ENCODE peak calls at places on chromosomes 13 and 19, in nine cellular contexts. M is heart left ventricle, R is body of pancreas, G is aorta, C is endothelial cell of umbilical vein, X is IMR-90, V is breast epithelium, D is pancreas, I is Peyer's patch. B is an unnamed sample.

GRCh38 chr13:31887311-31887710 is 144.3 kb upstream of the FRY start:
- DNase-seq in M (no peak), R (no peak), G (no peak), C (no peak), X (peak; percentile 55), V (no peak), D (no peak), I (no peak), B (no peak)

GRCh38 chr19:56383826-56384605 is 9.3 kb downstream of the ZNF582 start:
- DNase-seq in M (no peak), R (no peak), G (no peak), C (no peak), X (peak; percentile 22), V (no peak), D (no peak), I (no peak), B (no peak)

GRCh38 chr13:41610426-41610825 is 153.1 kb downstream of the RGCC start:
- DNase-seq in M (no peak), R (no peak), G (no peak), C (peak; percentile 39), X (peak; percentile 97), V (no peak), D (no peak), I (no peak), B (no peak)

GRCh38 chr13:59112375-59112774 is 1051.4 kb downstream of the DIAPH3 start:
- DNase-seq in M (no peak), R (no peak), G (no peak), C (peak; percentile 71), X (peak; percentile 99), V (no peak), D (no peak), I (no peak), B (peak; percentile 67)

GRCh38 chr13:46321494-46322225 is 65.4 kb downstream of the RUBCNL start:
- DNase-seq in M (no peak), R (peak; percentile 71), G (peak; percentile 66), C (peak; percentile 63), X (peak; percentile 44), V (no peak), D (peak; percentile 32), I (no peak), B (peak; percentile 70)

GRCh38 chr19:45785097-45785496 is 2.8 kb upstream of the DMPK start:
- DNase-seq in M (no peak), R (no peak), G (no peak), C (no peak), X (no peak), V (no peak), D (no peak), I (peak; percentile 35), B (no peak)

GRCh38 chr13:51041126-51041525 is 69.9 kb downstream of the C13orf42 start:
- DNase-seq in M (no peak), R (no peak), G (no peak), C (no peak), X (no peak), V (no peak), D (no peak), I (no peak), B (no peak)

GRCh38 chr13:41284512-41285288 is 21.3 kb upstream of the MTRF1 start:
- DNase-seq in M (no peak), R (no peak), G (no peak), C (peak; percentile 66), X (peak; percentile 88), V (no peak), D (no peak), I (no peak), B (no peak)

GRCh38 chr13:30850204-30850866 is 55.7 kb upstream of the MEDAG start:
- DNase-seq in M (no peak), R (no peak), G (no peak), C (no peak), X (no peak), V (no peak), D (no peak), I (no peak), B (no peak)

GRCh38 chr19:2249880-2250764 is 999 bp downstream of the AMH start:
- DNase-seq in M (peak; percentile 57), R (no peak), G (no peak), C (no peak), X (no peak), V (no peak), D (peak; percentile 39), I (no peak), B (no peak)
- H3K4me1 ChIP-seq in M (peaks cover 38% of the 10 kb centered on the region), R (peaks cover 46% of the 10 kb centered on the region), G (no peaks in the 10 kb centered on the region), C (peaks cover 16% of the 10 kb centered on the region), X (peaks cover 4% of the 10 kb centered on the region), V (peaks cover 13% of the 10 kb centered on the region), D (no peaks in the 10 kb centered on the region), I (peaks cover 14% of the 10 kb centered on the region), B (peaks cover 58% of the 10 kb centered on the region)

GRCh38 chr13:97316390-97316789 is 94.3 kb downstream of the MBNL2 start:
- DNase-seq in M (no peak), R (no peak), G (no peak), C (no peak), X (no peak), V (no peak), D (no peak), I (no peak), B (no peak)
- H3K4me1 ChIP-seq in M (peaks cover 27% of the 10 kb centered on the region), R (peaks cover 38% of the 10 kb centered on the region), G (peaks cover 4% of the 10 kb centered on the region), C (no peaks in the 10 kb centered on the region), X (peaks cover 20% of the 10 kb centered on the region), V (no peaks in the 10 kb centered on the region), D (no peaks in the 10 kb centered on the region), I (peaks cover 2% of the 10 kb centered on the region), B (peaks cover 59% of the 10 kb centered on the region)

GRCh38 chr19:46926201-46927071 is 65.6 kb downstream of the ARHGAP35 start:
- DNase-seq in M (no peak), R (no peak), G (no peak), C (no peak), X (no peak), V (no peak), D (no peak), I (no peak), B (no peak)
- H3K4me1 ChIP-seq in M (peaks cover 56% of the 10 kb centered on the region), R (peaks cover 21% of the 10 kb centered on the region), G (peaks cover 29% of the 10 kb centered on the region), C (peaks cover 25% of the 10 kb centered on the region), X (peaks cover 19% of the 10 kb centered on the region), V (peaks cover 4% of the 10 kb centered on the region), D (peaks cover 28% of the 10 kb centered on the region), I (peaks cover 12% of the 10 kb centered on the region), B (no peaks in the 10 kb centered on the region)

GRCh38 chr19:3458229-3458555 is 22.1 kb downstream of the SMIM24 start:
- DNase-seq in M (peak; percentile 38), R (no peak), G (no peak), C (no peak), X (no peak), V (no peak), D (peak; percentile 48), I (no peak), B (no peak)
- H3K4me1 ChIP-seq in M (peaks cover 36% of the 10 kb centered on the region), R (peaks cover 31% of the 10 kb centered on the region), G (no peaks in the 10 kb centered on the region), C (peaks cover 26% of the 10 kb centered on the region), X (peaks cover 29% of the 10 kb centered on the region), V (no peaks in the 10 kb centered on the region), D (no peaks in the 10 kb centered on the region), I (no peaks in the 10 kb centered on the region), B (peaks cover 48% of the 10 kb centered on the region)

DNA sequence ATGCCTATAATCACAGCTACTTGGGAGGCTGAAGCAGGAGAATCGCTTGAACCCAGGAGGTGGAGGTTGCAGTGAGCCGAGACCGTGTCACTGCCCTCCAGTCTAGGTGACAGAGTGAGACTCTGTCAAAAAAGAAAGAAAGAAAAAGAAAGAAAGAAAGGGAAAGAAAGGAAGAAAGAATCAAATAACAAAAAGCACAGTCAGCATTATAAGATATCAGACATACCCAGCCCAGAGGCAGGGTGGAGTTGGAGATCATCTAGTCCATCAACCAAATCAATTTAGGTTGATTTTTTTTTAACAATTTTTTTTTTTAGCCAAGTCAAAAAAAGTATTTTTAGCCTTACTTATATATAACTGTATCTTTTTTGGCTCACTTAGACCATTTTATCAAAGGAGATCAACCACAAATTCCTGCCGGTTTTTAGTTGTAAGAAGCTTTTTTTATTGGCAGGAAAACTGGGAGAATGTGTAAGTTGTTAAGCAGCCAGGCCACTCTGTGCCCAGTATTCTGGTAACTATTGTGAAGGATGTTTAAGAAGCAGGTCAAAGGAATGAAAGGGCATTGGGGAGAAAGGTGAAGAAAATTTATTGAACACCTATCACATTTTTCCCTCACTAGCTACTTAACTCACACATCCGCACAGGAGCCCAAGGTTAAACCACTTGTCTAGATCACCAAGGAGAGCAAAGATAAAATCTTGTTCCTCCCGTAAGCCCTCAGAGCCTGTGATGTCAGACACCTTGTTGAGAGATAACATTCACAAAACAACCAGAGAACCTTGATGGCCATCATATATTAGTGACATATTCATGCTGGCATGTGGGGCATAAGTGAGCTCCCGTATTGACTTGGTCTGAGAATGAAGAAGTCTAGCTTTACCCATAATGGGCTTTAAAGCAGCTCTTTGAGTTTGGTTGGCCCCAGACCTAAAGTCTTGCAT is 91.8 kb downstream of the COL4A2 start:
- DNase-seq in M (no peak), R (no peak), G (peak; percentile 28), C (no peak), X (peak; percentile 72), V (no peak), D (no peak), I (no peak), B (no peak)
- H3K4me1 ChIP-seq in M (peaks cover 56% of the 10 kb centered on the region), R (peaks cover 7% of the 10 kb centered on the region), G (peaks cover 18% of the 10 kb centered on the region), C (peaks cover 10% of the 10 kb centered on the region), X (peaks cover 36% of the 10 kb centered on the region), V (peaks cover 6% of the 10 kb centered on the region), D (no peaks in the 10 kb centered on the region), I (no peaks in the 10 kb centered on the region), B (no peaks in the 10 kb centered on the region)

DNA sequence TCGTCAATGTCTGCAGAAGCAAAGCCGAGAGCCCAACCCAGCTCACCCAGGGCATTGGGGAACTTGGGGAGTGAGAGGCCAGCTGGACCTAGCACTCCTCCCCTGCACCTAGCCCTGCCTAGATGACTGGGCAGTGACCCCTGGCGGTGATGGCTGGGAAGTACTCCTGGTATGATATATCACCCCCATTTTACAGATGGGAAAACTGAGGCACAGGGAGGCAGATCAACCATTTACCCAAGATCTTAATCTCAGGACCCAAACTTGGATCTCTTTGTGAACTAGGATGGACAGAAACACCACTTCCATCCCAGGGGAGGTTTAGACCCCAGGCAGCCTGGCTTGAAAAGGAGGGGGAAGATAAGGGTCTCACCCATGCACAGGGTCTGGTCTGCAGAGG is 43.5 kb downstream of the CCL25 start:
- DNase-seq in M (no peak), R (no peak), G (no peak), C (no peak), X (no peak), V (no peak), D (no peak), I (no peak), B (no peak)
- H3K4me1 ChIP-seq in M (no peaks in the 10 kb centered on the region), R (no peaks in the 10 kb centered on the region), G (no peaks in the 10 kb centered on the region), C (no peaks in the 10 kb centered on the region), X (no peaks in the 10 kb centered on the region), V (no peaks in the 10 kb centered on the region), D (no peaks in the 10 kb centered on the region), I (no peaks in the 10 kb centered on the region), B (no peaks in the 10 kb centered on the region)

B was measured in right atrium auricular region.